ENCODE peak calls at places on chromosomes 6 and 20, in eight cellular contexts. One of them, this sample, is unnamed.

GRCh38 chr20:46111028-46111835 is 6.9 kb upstream of the CD40 start:
- DNase-seq in heart left ventricle: peak
- DNase-seq in heart right ventricle: peak
- DNase-seq in HCT116: no peak
- DNase-seq in kidney: no peak
- DNase-seq in CD8-positive, alpha-beta T cell: no peak
- DNase-seq in DND-41: no peak
- DNase-seq in fibroblast of lung: no peak
- DNase-seq in this sample: no peak

GRCh38 chr6:170279977-170280688 is 10.7 kb downstream of the DLL1 start:
- DNase-seq in heart left ventricle: peak
- DNase-seq in heart right ventricle: peak
- DNase-seq in HCT116: no peak
- DNase-seq in kidney: peak
- DNase-seq in CD8-positive, alpha-beta T cell: peak
- DNase-seq in DND-41: no peak
- DNase-seq in fibroblast of lung: no peak
- DNase-seq in this sample: peak

GRCh38 chr20:61886721-61887658 is 178.7 kb downstream of the TAF4 start:
- DNase-seq in heart left ventricle: no peak
- DNase-seq in heart right ventricle: no peak
- DNase-seq in HCT116: peak
- DNase-seq in kidney: peak
- DNase-seq in CD8-positive, alpha-beta T cell: peak
- DNase-seq in DND-41: peak
- DNase-seq in fibroblast of lung: peak
- DNase-seq in this sample: peak

GRCh38 chr6:164581563-164581962 is 727.8 kb downstream of the C6orf118 start:
- DNase-seq in heart left ventricle: no peak
- DNase-seq in heart right ventricle: no peak
- DNase-seq in HCT116: no peak
- DNase-seq in kidney: no peak
- DNase-seq in CD8-positive, alpha-beta T cell: no peak
- DNase-seq in DND-41: no peak
- DNase-seq in fibroblast of lung: no peak
- DNase-seq in this sample: no peak

GRCh38 chr20:62322428-62323073 is 19.8 kb downstream of the ADRM1 start:
- DNase-seq in heart left ventricle: no peak
- DNase-seq in heart right ventricle: no peak
- DNase-seq in HCT116: no peak
- DNase-seq in kidney: no peak
- DNase-seq in CD8-positive, alpha-beta T cell: no peak
- DNase-seq in DND-41: no peak
- DNase-seq in fibroblast of lung: no peak
- DNase-seq in this sample: no peak

GRCh38 chr6:55777461-55777860 is 97.9 kb downstream of the BMP5 start:
- DNase-seq in heart left ventricle: no peak
- DNase-seq in heart right ventricle: no peak
- DNase-seq in HCT116: no peak
- DNase-seq in kidney: no peak
- DNase-seq in CD8-positive, alpha-beta T cell: no peak
- DNase-seq in DND-41: no peak
- DNase-seq in fibroblast of lung: no peak
- DNase-seq in this sample: no peak

GRCh38 chr6:87645080-87645479 is 55.1 kb downstream of the ORC3 start:
- DNase-seq in heart left ventricle: no peak
- DNase-seq in heart right ventricle: no peak
- DNase-seq in HCT116: no peak
- DNase-seq in kidney: no peak
- DNase-seq in CD8-positive, alpha-beta T cell: no peak
- DNase-seq in DND-41: no peak
- DNase-seq in fibroblast of lung: no peak
- DNase-seq in this sample: no peak

GRCh38 chr6:6707143-6707542 is 118.6 kb downstream of the LY86 start:
- DNase-seq in heart left ventricle: no peak
- DNase-seq in heart right ventricle: no peak
- DNase-seq in HCT116: no peak
- DNase-seq in kidney: no peak
- DNase-seq in CD8-positive, alpha-beta T cell: no peak
- DNase-seq in DND-41: no peak
- DNase-seq in fibroblast of lung: no peak
- DNase-seq in this sample: no peak

GRCh38 chr6:84442241-84442640 is 214.8 kb upstream of the CEP162 start:
- DNase-seq in heart left ventricle: no peak
- DNase-seq in heart right ventricle: no peak
- DNase-seq in HCT116: no peak
- DNase-seq in kidney: no peak
- DNase-seq in CD8-positive, alpha-beta T cell: no peak
- DNase-seq in DND-41: no peak
- DNase-seq in fibroblast of lung: no peak
- DNase-seq in this sample: no peak

GRCh38 chr6:106293113-106293512 is 32.4 kb downstream of the ATG5 start:
- DNase-seq in heart left ventricle: no peak
- DNase-seq in heart right ventricle: no peak
- DNase-seq in HCT116: no peak
- DNase-seq in kidney: no peak
- DNase-seq in CD8-positive, alpha-beta T cell: no peak
- DNase-seq in DND-41: no peak
- DNase-seq in fibroblast of lung: no peak
- DNase-seq in this sample: no peak

GRCh38 chr6:107657755-107658461 is 166.2 kb downstream of the SCML4 start:
- DNase-seq in heart left ventricle: peak
- DNase-seq in heart right ventricle: peak
- DNase-seq in HCT116: no peak
- DNase-seq in kidney: peak
- DNase-seq in CD8-positive, alpha-beta T cell: peak
- DNase-seq in DND-41: peak
- DNase-seq in fibroblast of lung: peak
- DNase-seq in this sample: peak

GRCh38 chr6:161761966-161762365 is 488.1 kb upstream of the AGPAT4 start:
- DNase-seq in heart left ventricle: no peak
- DNase-seq in heart right ventricle: no peak
- DNase-seq in HCT116: no peak
- DNase-seq in kidney: no peak
- DNase-seq in CD8-positive, alpha-beta T cell: no peak
- DNase-seq in DND-41: no peak
- DNase-seq in fibroblast of lung: peak
- DNase-seq in this sample: no peak

GRCh38 chr20:10619427-10619826 is 54.4 kb downstream of the JAG1 start:
- DNase-seq in heart left ventricle: no peak
- DNase-seq in heart right ventricle: no peak
- DNase-seq in HCT116: peak
- DNase-seq in kidney: no peak
- DNase-seq in CD8-positive, alpha-beta T cell: no peak
- DNase-seq in DND-41: no peak
- DNase-seq in fibroblast of lung: peak
- DNase-seq in this sample: no peak

GRCh38 chr20:21151791-21152190 is 25.9 kb downstream of the KIZ start:
- DNase-seq in heart left ventricle: no peak
- DNase-seq in heart right ventricle: no peak
- DNase-seq in HCT116: no peak
- DNase-seq in kidney: no peak
- DNase-seq in CD8-positive, alpha-beta T cell: no peak
- DNase-seq in DND-41: no peak
- DNase-seq in fibroblast of lung: no peak
- DNase-seq in this sample: no peak

GRCh38 chr6:10403385-10404106 is 11.3 kb downstream of the TFAP2A start:
- DNase-seq in heart left ventricle: no peak
- DNase-seq in heart right ventricle: no peak
- DNase-seq in HCT116: no peak
- DNase-seq in kidney: no peak
- DNase-seq in CD8-positive, alpha-beta T cell: no peak
- DNase-seq in DND-41: no peak
- DNase-seq in fibroblast of lung: peak
- DNase-seq in this sample: no peak
- H3K27ac ChIP-seq in heart left ventricle: no peak
- H3K27ac ChIP-seq in heart right ventricle: no peak
- H3K27ac ChIP-seq in HCT116: peak
- H3K27ac ChIP-seq in kidney: no peak
- H3K27ac ChIP-seq in CD8-positive, alpha-beta T cell: no peak
- H3K27ac ChIP-seq in DND-41: no peak
- H3K27ac ChIP-seq in fibroblast of lung: peak
- H3K27ac ChIP-seq in this sample: peak

DNA sequence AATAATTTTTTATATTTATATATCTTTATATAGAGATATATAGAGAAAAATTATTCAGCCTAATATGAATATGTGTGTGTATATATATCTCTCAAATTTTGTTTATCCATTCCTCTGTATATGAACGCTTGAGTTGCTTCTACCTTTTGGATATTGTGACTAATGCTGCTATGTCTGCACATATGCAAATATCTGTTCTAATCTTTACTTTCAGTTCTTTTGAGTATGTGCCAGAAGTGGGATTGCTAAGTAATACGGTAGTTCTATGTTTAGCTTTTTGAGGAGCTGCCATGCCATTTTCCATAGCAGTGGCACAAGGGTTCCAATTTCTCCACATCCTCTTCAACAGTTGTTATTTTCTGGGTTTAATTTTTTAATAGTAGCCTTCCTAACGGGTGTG is 72.8 kb upstream of the CEP85L start:
- DNase-seq in heart left ventricle: no peak
- DNase-seq in heart right ventricle: no peak
- DNase-seq in HCT116: no peak
- DNase-seq in kidney: no peak
- DNase-seq in CD8-positive, alpha-beta T cell: no peak
- DNase-seq in DND-41: no peak
- DNase-seq in fibroblast of lung: peak
- DNase-seq in this sample: no peak
- H3K4me3 ChIP-seq in heart left ventricle: no peak
- H3K4me3 ChIP-seq in heart right ventricle: no peak
- H3K4me3 ChIP-seq in HCT116: no peak
- H3K4me3 ChIP-seq in kidney: no peak
- H3K4me3 ChIP-seq in CD8-positive, alpha-beta T cell: no peak
- H3K4me3 ChIP-seq in DND-41: no peak
- H3K4me3 ChIP-seq in fibroblast of lung: no peak
- H3K4me3 ChIP-seq in this sample: no peak

GRCh38 chr6:136076496-136076895 is 173.6 kb downstream of the MTFR2 start:
- DNase-seq in heart left ventricle: no peak
- DNase-seq in heart right ventricle: no peak
- DNase-seq in HCT116: no peak
- DNase-seq in kidney: no peak
- DNase-seq in CD8-positive, alpha-beta T cell: no peak
- DNase-seq in DND-41: no peak
- DNase-seq in fibroblast of lung: peak
- DNase-seq in this sample: no peak

GRCh38 chr6:136070815-136071214 is 179.3 kb downstream of the MTFR2 start:
- DNase-seq in heart left ventricle: no peak
- DNase-seq in heart right ventricle: no peak
- DNase-seq in HCT116: no peak
- DNase-seq in kidney: no peak
- DNase-seq in CD8-positive, alpha-beta T cell: no peak
- DNase-seq in DND-41: no peak
- DNase-seq in fibroblast of lung: peak
- DNase-seq in this sample: no peak

GRCh38 chr6:136072691-136073090 is 177.4 kb downstream of the MTFR2 start:
- DNase-seq in heart left ventricle: peak
- DNase-seq in heart right ventricle: peak
- DNase-seq in HCT116: no peak
- DNase-seq in kidney: no peak
- DNase-seq in CD8-positive, alpha-beta T cell: no peak
- DNase-seq in DND-41: no peak
- DNase-seq in fibroblast of lung: no peak
- DNase-seq in this sample: no peak

GRCh38 chr6:136069119-136069518 is 181.0 kb downstream of the MTFR2 start:
- DNase-seq in heart left ventricle: no peak
- DNase-seq in heart right ventricle: no peak
- DNase-seq in HCT116: no peak
- DNase-seq in kidney: no peak
- DNase-seq in CD8-positive, alpha-beta T cell: no peak
- DNase-seq in DND-41: no peak
- DNase-seq in fibroblast of lung: peak
- DNase-seq in this sample: no peak

DNA sequence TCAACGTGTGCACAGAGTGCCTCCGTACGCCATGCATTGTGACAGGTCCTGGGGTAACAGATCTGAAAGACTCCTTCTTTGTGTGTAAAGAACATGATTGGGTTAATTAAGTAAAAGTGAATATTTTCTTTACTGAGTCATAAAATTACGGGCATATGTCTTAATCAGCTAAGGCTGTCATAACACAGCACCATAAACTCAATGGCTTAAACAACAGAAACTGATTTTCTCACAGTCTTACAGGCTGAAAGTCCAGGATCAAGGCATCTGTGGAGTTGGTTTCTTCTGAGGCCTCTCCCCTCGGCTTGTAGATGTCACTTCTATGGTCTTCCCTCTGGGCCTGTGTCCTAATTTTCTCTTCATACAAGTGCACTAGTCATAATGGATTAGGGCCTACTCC is 176.9 kb downstream of the MTFR2 start:
- DNase-seq in heart left ventricle: no peak
- DNase-seq in heart right ventricle: no peak
- DNase-seq in HCT116: no peak
- DNase-seq in kidney: no peak
- DNase-seq in CD8-positive, alpha-beta T cell: no peak
- DNase-seq in DND-41: no peak
- DNase-seq in fibroblast of lung: peak
- DNase-seq in this sample: no peak
- H3K27ac ChIP-seq in heart left ventricle: peak
- H3K27ac ChIP-seq in heart right ventricle: no peak
- H3K27ac ChIP-seq in HCT116: no peak
- H3K27ac ChIP-seq in kidney: no peak
- H3K27ac ChIP-seq in CD8-positive, alpha-beta T cell: no peak
- H3K27ac ChIP-seq in DND-41: no peak
- H3K27ac ChIP-seq in fibroblast of lung: no peak
- H3K27ac ChIP-seq in this sample: no peak

GRCh38 chr6:110756817-110757216 is 58.5 kb downstream of the CDK19 start:
- DNase-seq in heart left ventricle: no peak
- DNase-seq in heart right ventricle: no peak
- DNase-seq in HCT116: no peak
- DNase-seq in kidney: no peak
- DNase-seq in CD8-positive, alpha-beta T cell: no peak
- DNase-seq in DND-41: no peak
- DNase-seq in fibroblast of lung: no peak
- DNase-seq in this sample: no peak
- H3K4me3 ChIP-seq in heart left ventricle: no peak
- H3K4me3 ChIP-seq in heart right ventricle: no peak
- H3K4me3 ChIP-seq in HCT116: no peak
- H3K4me3 ChIP-seq in kidney: no peak
- H3K4me3 ChIP-seq in CD8-positive, alpha-beta T cell: no peak
- H3K4me3 ChIP-seq in DND-41: no peak
- H3K4me3 ChIP-seq in fibroblast of lung: no peak
- H3K4me3 ChIP-seq in this sample: no peak

This sample was measured in spleen.